ENCODE peak calls at places on chromosomes 4 and X, in six cellular contexts. One of them, this sample, is unnamed.

GRCh38 chr4:108398326-108398725 is 222.1 kb upstream of the RPL34 start:
- DNase-seq in HCT116: no peak
- DNase-seq in cardiac muscle cell: no peak
- DNase-seq in lower lobe of right lung: no peak
- DNase-seq in pancreas: no peak
- DNase-seq in breast epithelium: no peak
- DNase-seq in this sample: no peak

GRCh38 chrX:150767045-150767395 is 73.8 kb downstream of the MTMR1 start:
- DNase-seq in cardiac muscle cell: peak; percentile 73
- DNase-seq in pancreas: no peak
- DNase-seq in lower lobe of right lung: peak; percentile 49
- DNase-seq in breast epithelium: no peak
- DNase-seq in HCT116: no peak
- DNase-seq in this sample: no peak

GRCh38 chr4:36224969-36225903 is 19.1 kb downstream of the ARAP2 start:
- DNase-seq in breast epithelium: no peak
- DNase-seq in lower lobe of right lung: no peak
- DNase-seq in pancreas: no peak
- DNase-seq in cardiac muscle cell: no peak
- DNase-seq in HCT116: no peak
- DNase-seq in this sample: no peak

GRCh38 chr4:177107288-177107901 is 202.3 kb upstream of the NEIL3 start:
- DNase-seq in breast epithelium: no peak
- DNase-seq in lower lobe of right lung: no peak
- DNase-seq in cardiac muscle cell: no peak
- DNase-seq in HCT116: no peak
- DNase-seq in pancreas: no peak
- DNase-seq in this sample: no peak

GRCh38 chrX:7515681-7516413 is 327.1 kb upstream of the VCX start:
- DNase-seq in pancreas: no peak
- DNase-seq in lower lobe of right lung: no peak
- DNase-seq in breast epithelium: no peak
- DNase-seq in HCT116: no peak
- DNase-seq in cardiac muscle cell: no peak
- DNase-seq in this sample: no peak

GRCh38 chr4:88697113-88697512 is 516 bp downstream of the NAP1L5 start:
- DNase-seq in HCT116: no peak
- DNase-seq in breast epithelium: no peak
- DNase-seq in cardiac muscle cell: peak; percentile 49
- DNase-seq in pancreas: no peak
- DNase-seq in lower lobe of right lung: no peak
- DNase-seq in this sample: no peak

GRCh38 chrX:51456814-51457213 is 39.6 kb downstream of the NUDT11 start:
- DNase-seq in pancreas: no peak
- DNase-seq in HCT116: no peak
- DNase-seq in cardiac muscle cell: peak; percentile 6
- DNase-seq in lower lobe of right lung: no peak
- DNase-seq in breast epithelium: no peak
- DNase-seq in this sample: no peak

GRCh38 chrX:14630724-14631123 is 101.4 kb downstream of the GLRA2 start:
- DNase-seq in lower lobe of right lung: no peak
- DNase-seq in HCT116: no peak
- DNase-seq in breast epithelium: no peak
- DNase-seq in cardiac muscle cell: no peak
- DNase-seq in pancreas: no peak
- DNase-seq in this sample: no peak

GRCh38 chr4:128220286-128221235 is 67.1 kb downstream of the PGRMC2 start:
- DNase-seq in pancreas: no peak
- DNase-seq in breast epithelium: no peak
- DNase-seq in cardiac muscle cell: peak; percentile 62
- DNase-seq in lower lobe of right lung: no peak
- DNase-seq in HCT116: peak; percentile 36
- DNase-seq in this sample: no peak

GRCh38 chr4:176838611-176839411 is 46.1 kb upstream of the VEGFC start:
- DNase-seq in lower lobe of right lung: no peak
- DNase-seq in breast epithelium: no peak
- DNase-seq in cardiac muscle cell: peak; percentile 44
- DNase-seq in pancreas: no peak
- DNase-seq in HCT116: no peak
- DNase-seq in this sample: no peak

GRCh38 chr4:179095585-179096228 is 1653.5 kb upstream of the AGA start:
- DNase-seq in breast epithelium: no peak
- DNase-seq in lower lobe of right lung: no peak
- DNase-seq in cardiac muscle cell: no peak
- DNase-seq in pancreas: no peak
- DNase-seq in HCT116: no peak
- DNase-seq in this sample: no peak

GRCh38 chrX:41067721-41068120 is 17.5 kb upstream of the USP9X start:
- DNase-seq in breast epithelium: no peak
- DNase-seq in pancreas: no peak
- DNase-seq in lower lobe of right lung: no peak
- DNase-seq in HCT116: no peak
- DNase-seq in cardiac muscle cell: no peak
- DNase-seq in this sample: no peak

GRCh38 chrX:13373027-13373806 is 53.4 kb upstream of the ATXN3L start:
- DNase-seq in cardiac muscle cell: no peak
- DNase-seq in lower lobe of right lung: no peak
- DNase-seq in HCT116: no peak
- DNase-seq in breast epithelium: no peak
- DNase-seq in pancreas: no peak
- DNase-seq in this sample: no peak

GRCh38 chr4:101855239-101855638 is 64.7 kb downstream of the BANK1 start:
- DNase-seq in pancreas: no peak
- DNase-seq in cardiac muscle cell: no peak
- DNase-seq in HCT116: no peak
- DNase-seq in breast epithelium: no peak
- DNase-seq in lower lobe of right lung: no peak
- DNase-seq in this sample: no peak

DNA sequence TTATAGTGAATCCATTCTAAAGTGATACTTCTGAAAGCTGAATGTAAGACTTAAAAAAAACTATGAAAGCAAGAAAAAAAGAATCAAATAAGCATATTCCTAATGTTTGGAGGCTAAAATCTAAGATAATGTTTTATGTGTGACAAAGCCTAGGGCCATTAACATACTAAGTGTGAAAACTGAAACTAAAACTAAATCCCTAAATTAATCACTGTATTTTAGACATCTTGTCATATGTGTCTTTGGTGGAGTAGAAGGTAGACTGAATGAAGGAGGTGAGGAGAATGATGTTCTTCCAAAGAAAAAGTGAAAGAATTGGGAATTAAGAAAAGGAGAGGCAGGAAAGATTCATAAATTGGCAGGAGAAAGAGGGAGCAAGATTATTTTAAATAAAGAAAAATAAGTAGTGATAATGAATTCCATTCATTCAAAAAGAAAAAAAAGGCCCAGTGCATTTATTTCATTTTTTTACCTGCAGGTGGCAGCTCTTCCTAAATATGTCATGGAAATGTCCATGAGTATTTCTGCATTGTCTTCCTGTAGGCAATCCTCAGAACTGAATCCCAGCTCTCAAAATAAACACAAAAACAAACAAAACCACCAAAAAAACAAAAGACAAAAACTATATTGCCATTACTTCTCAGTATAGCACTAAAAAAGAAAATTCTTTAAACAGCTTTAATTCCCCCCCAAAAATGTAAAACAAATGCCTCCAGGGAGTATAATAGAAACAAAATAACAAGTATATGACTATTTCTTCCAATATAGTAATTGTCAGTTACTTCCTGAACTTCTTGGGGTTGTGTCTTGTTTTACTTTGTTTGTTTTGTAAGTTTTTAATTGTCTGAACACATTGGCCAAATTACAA is 17.0 kb upstream of the AP1AR start:
- DNase-seq in pancreas: no peak
- DNase-seq in cardiac muscle cell: peak; percentile 56
- DNase-seq in HCT116: peak; percentile 28
- DNase-seq in lower lobe of right lung: no peak
- DNase-seq in breast epithelium: no peak
- DNase-seq in this sample: no peak
- TF ChIP-seq CTCF in pancreas: no peak
- TF ChIP-seq CTCF in cardiac muscle cell: peak; percentile 42
- TF ChIP-seq CTCF in HCT116: peak; percentile 67
- TF ChIP-seq CTCF in lower lobe of right lung: peak; percentile 51
- TF ChIP-seq CTCF in breast epithelium: peak; percentile 53
- TF ChIP-seq CTCF in this sample: peak; percentile 64

DNA sequence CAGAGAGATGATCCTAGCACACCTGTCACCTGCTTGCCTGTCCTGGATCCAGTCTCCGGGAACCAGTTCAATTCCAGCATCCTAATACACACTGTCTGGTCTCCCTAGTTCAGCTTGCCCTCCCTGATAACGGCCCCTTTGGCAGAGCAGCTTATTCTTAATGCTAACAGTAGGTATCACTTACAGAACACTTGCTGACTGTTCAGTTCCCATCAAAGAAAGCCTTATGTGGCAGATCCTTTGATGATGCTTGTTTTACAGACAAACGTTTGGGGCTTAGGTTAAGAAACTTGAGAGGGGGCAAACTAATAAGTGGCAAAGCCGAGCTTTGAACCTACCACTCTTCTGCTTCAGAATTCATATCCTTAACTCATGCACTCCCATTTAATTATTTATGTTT is 885 bp downstream of the RASSF6 start:
- DNase-seq in HCT116: no peak
- DNase-seq in pancreas: no peak
- DNase-seq in lower lobe of right lung: no peak
- DNase-seq in cardiac muscle cell: no peak
- DNase-seq in breast epithelium: no peak
- DNase-seq in this sample: no peak
- H3K4me3 ChIP-seq in HCT116: no peak overlapping the region
- H3K4me3 ChIP-seq in pancreas: peak overlapping the region; percentile 49
- H3K4me3 ChIP-seq in lower lobe of right lung: peak overlapping the region; percentile 46
- H3K4me3 ChIP-seq in cardiac muscle cell: no peak overlapping the region
- H3K4me3 ChIP-seq in breast epithelium: peak overlapping the region; percentile 64
- H3K4me3 ChIP-seq in this sample: no peak overlapping the region

DNA sequence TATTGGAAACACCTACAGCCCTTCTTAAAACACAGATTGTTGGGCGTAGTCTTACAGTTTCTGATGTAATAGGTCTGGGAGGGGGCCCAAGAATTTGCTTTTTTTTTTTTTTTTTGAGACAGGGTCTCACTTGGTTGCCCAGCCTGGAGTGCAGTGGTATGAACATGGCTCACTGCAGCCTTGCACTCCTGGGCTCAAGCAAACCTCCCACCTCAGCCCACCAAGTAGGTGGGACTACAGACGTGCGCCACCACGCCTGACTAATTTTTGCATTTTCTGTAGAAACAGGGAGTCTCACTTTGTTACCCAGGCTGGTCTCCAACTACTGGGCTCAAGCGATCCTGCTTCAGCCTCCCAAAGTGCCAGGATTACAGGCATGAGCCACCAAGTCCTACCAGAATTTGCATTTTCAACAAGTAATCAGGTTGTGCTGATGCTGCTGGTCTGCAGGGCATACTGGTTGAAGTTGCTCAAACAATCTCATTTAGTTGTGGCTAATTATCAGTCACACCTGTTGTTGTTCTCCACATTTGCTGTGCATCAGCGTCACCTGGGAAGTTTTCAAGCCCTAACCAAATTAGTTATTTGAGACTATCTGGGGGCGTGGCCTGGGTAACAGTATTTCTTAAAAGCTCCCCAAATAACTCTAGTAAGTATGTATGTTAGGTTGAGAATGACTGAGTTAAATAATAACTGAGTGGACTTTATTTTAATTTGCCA is 13.9 kb downstream of the TMEM154 start:
- DNase-seq in pancreas: no peak
- DNase-seq in lower lobe of right lung: no peak
- DNase-seq in breast epithelium: no peak
- DNase-seq in HCT116: no peak
- DNase-seq in cardiac muscle cell: no peak
- DNase-seq in this sample: no peak
- H3K4me1 ChIP-seq in pancreas: no peaks in the 10 kb centered on the region
- H3K4me1 ChIP-seq in lower lobe of right lung: peaks cover 10% of the 10 kb centered on the region
- H3K4me1 ChIP-seq in breast epithelium: no peaks in the 10 kb centered on the region
- H3K4me1 ChIP-seq in HCT116: no peaks in the 10 kb centered on the region
- H3K4me1 ChIP-seq in cardiac muscle cell: no peaks in the 10 kb centered on the region
- H3K4me1 ChIP-seq in this sample: no peaks in the 10 kb centered on the region

DNA sequence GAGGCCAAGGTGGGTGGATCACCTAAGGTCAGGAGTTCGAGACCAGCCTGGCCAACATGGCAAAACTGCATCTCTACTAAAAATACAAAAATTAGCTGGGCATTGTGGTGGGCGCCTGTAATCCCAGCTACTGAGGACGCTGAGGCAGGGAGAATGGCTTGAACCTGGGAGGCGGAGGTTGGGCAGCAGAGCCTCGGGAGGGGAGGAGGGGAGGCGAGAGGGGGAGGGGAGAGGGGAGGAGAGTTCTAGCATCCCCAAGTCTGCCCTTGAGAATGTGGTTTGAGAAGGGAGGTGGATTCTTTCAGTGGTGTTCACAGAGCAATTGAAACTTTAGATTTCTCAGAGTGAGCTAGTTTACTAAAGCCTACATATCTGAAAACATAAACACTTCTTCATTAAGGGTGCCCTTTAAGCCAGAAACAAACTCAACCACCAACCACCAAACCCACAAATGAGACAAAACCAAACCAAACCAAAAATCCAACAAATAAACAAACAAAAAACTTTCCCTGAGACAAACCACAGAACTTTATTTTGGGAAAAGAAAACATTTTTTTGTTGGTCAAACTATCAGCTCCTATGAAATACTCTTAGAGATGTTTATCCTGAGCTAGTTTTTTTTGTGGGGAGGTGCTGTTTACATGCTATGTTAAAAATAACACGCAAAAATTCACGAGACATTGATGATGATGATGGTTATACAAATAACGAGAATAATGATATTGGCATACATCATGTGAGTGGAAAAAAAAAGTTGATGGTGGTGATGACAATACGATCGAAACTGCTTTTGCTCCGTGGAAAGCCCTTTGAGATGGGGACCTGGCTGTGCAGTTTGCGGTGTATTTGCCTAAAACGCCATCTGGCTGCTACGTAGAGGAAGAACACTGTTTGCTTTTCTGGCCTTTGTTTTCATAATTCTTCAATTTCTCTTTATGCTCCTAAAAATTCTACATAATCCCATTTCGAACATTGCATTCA is 98.2 kb upstream of the PRKX start:
- DNase-seq in cardiac muscle cell: peak; percentile 60
- DNase-seq in HCT116: peak; percentile 6
- DNase-seq in breast epithelium: no peak
- DNase-seq in lower lobe of right lung: no peak
- DNase-seq in pancreas: no peak
- DNase-seq in this sample: no peak
- TF ChIP-seq CTCF in cardiac muscle cell: peak; percentile 58
- TF ChIP-seq CTCF in HCT116: no peak
- TF ChIP-seq CTCF in breast epithelium: peak; percentile 31
- TF ChIP-seq CTCF in lower lobe of right lung: peak; percentile 48
- TF ChIP-seq CTCF in pancreas: no peak
- TF ChIP-seq CTCF in this sample: peak; percentile 56

DNA sequence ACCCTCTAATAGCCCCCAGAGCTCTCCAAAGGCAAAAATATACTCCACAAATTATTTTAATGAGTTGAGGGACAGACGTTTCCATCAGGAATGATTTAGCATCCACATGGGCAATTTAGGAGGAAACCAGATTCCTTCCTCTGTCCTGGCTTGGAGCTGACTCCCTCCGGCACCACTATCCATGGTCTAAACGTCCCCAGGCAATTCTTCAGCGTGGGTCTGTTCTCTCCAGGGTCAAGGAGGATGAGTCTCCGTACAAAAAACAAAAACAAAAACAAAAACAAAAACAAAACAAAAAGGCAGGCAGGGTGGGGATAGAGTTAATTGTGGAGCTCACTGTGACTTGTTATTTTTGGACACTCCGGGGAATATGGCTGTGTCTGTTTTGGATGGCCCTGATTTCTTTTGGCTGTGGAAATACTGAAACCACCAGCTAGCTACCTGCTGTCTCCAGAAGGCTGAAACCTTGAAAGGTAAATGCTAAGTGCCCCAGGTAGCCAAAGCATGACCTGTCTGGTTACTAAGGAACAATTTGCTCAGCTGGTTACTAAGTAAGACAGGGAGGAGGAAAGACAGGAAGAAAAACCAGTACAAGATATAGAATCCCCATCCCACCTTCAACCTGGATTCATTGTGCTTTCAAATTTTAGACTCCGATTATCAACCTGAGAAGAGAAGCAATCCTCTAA is 419.1 kb upstream of the LCORL start:
- DNase-seq in cardiac muscle cell: no peak
- DNase-seq in HCT116: no peak
- DNase-seq in lower lobe of right lung: no peak
- DNase-seq in breast epithelium: no peak
- DNase-seq in pancreas: no peak
- DNase-seq in this sample: no peak
- H3K4me3 ChIP-seq in cardiac muscle cell: no peak overlapping the region
- H3K4me3 ChIP-seq in HCT116: no peak overlapping the region
- H3K4me3 ChIP-seq in lower lobe of right lung: no peak overlapping the region
- H3K4me3 ChIP-seq in breast epithelium: no peak overlapping the region
- H3K4me3 ChIP-seq in pancreas: no peak overlapping the region
- H3K4me3 ChIP-seq in this sample: no peak overlapping the region

This sample was measured in right lobe of liver.